ENCODE peak calls at places on chromosome 16, in six cellular contexts. P is CD8-positive, alpha-beta T cell; R is activated effector memory CD4-positive, alpha-beta T cell treated with Interleukin-2 at 50 U/mL for 16 hours; J is NCI-H187; L is GM06990; H is right lobe of liver. X is an unnamed sample.

GRCh38 chr16:85209526-85210121 is 97.4 kb upstream of the CIBAR2 start:
- DNase-seq in P (no peak), R (no peak), J (no peak), L (no peak), H (peak; percentile 95), X (no peak)

GRCh38 chr16:25260416-25260815 is 2.8 kb upstream of the ZKSCAN2 start:
- DNase-seq in P (no peak), R (no peak), J (no peak), L (no peak), H (no peak), X (no peak)

GRCh38 chr16:85528528-85529387 is 84.4 kb upstream of the GSE1 start:
- DNase-seq in P (no peak), R (no peak), J (no peak), L (peak; percentile 54), H (no peak), X (peak; percentile 18)

GRCh38 chr16:67521095-67521804 is 7.4 kb upstream of the RIPOR1 start:
- DNase-seq in P (peak; percentile 96), R (peak; percentile 93), J (peak; percentile 87), L (peak; percentile 89), H (peak; percentile 94), X (peak; percentile 96)

GRCh38 chr16:47037396-47037745 is 63.9 kb upstream of the DNAJA2 start:
- DNase-seq in P (no peak), R (no peak), J (no peak), L (no peak), H (peak; percentile 65), X (no peak)

GRCh38 chr16:89431158-89431584 is 59.2 kb downstream of the ANKRD11 start:
- DNase-seq in P (no peak), R (no peak), J (no peak), L (no peak), H (peak; percentile 65), X (no peak)

GRCh38 chr16:30551781-30552180 is 6.4 kb downstream of the ZNF764 start:
- DNase-seq in P (peak; percentile 70), R (peak; percentile 63), J (no peak), L (no peak), H (no peak), X (peak; percentile 49)

GRCh38 chr16:87847467-87847784 is 21.9 kb downstream of the SLC7A5 start:
- DNase-seq in P (no peak), R (no peak), J (no peak), L (no peak), H (peak; percentile 83), X (no peak)

GRCh38 chr16:49743206-49743470 is 112.8 kb downstream of the ZNF423 start:
- DNase-seq in P (no peak), R (no peak), J (no peak), L (no peak), H (no peak), X (no peak)

GRCh38 chr16:49472598-49472997 is 99.0 kb downstream of the C16orf78 start:
- DNase-seq in P (peak; percentile 41), R (no peak), J (no peak), L (no peak), H (no peak), X (no peak)

GRCh38 chr16:19490619-19491018 is 31.3 kb downstream of the GDE1 start:
- DNase-seq in P (no peak), R (no peak), J (no peak), L (no peak), H (no peak), X (no peak)

GRCh38 chr16:11852092-11852809 is 909 bp upstream of the RSL1D1 start:
- DNase-seq in P (no peak), R (no peak), J (no peak), L (no peak), H (no peak), X (no peak)

GRCh38 chr16:87765473-87765775 is 362 bp downstream of the KLHDC4 start:
- DNase-seq in P (peak; percentile 77), R (peak; percentile 41), J (no peak), L (no peak), H (no peak), X (peak; percentile 78)

GRCh38 chr16:10906914-10907756 is 30.1 kb downstream of the CIITA start:
- DNase-seq in P (no peak), R (no peak), J (no peak), L (no peak), H (no peak), X (no peak)

GRCh38 chr16:15538484-15538883 is 104.1 kb downstream of the BMERB1 start:
- DNase-seq in P (no peak), R (no peak), J (no peak), L (no peak), H (no peak), X (no peak)

GRCh38 chr16:23491490-23492391 is 18.6 kb downstream of the GGA2 start:
- DNase-seq in P (no peak), R (no peak), J (no peak), L (no peak), H (no peak), X (no peak)

GRCh38 chr16:3509470-3509928 is 8.7 kb downstream of the CLUAP1 start:
- DNase-seq in P (peak; percentile 90), R (peak; percentile 78), J (no peak), L (peak; percentile 55), H (peak; percentile 43), X (peak; percentile 86)

GRCh38 chr16:19835989-19836421 is 48.6 kb downstream of the GPRC5B start:
- DNase-seq in P (no peak), R (no peak), J (no peak), L (peak; percentile 6), H (no peak), X (no peak)

GRCh38 chr16:86809458-86809955 is 231.2 kb downstream of the FOXL1 start:
- DNase-seq in P (no peak), R (no peak), J (no peak), L (no peak), H (no peak), X (no peak)

GRCh38 chr16:67481561-67482259 is 753 bp upstream of the ATP6V0D1 start:
- DNase-seq in P (peak; percentile 53), R (no peak), J (no peak), L (no peak), H (peak; percentile 70), X (peak; percentile 9)

GRCh38 chr16:81700071-81700779 is 78.9 kb upstream of the PLCG2 start:
- DNase-seq in P (no peak), R (no peak), J (no peak), L (no peak), H (peak; percentile 21), X (no peak)